ENCODE peak calls at places on chromosomes 6 and 20, in five cellular contexts. T is anterior cingulate cortex, J is HT1080, U is mucosa of gallbladder, K is sigmoid colon. S is an unnamed sample.

GRCh38 chr6:53282741-53283140 is 66.0 kb downstream of the ELOVL5 start:
- DNase-seq in K (no peak), J (no peak), U (no peak), T (no peak), S (no peak)

GRCh38 chr20:62735331-62735821 is 26.7 kb downstream of the NTSR1 start:
- DNase-seq in U (no peak), T (no peak), K (no peak), J (no peak), S (peak; percentile 42)

GRCh38 chr6:157412780-157413179 is 31.8 kb downstream of the ZDHHC14 start:
- DNase-seq in T (no peak), J (no peak), K (no peak), U (no peak), S (no peak)

GRCh38 chr6:131383421-131384411 is 189.3 kb upstream of the ARG1 start:
- DNase-seq in J (no peak), U (no peak), T (no peak), K (no peak), S (no peak)

GRCh38 chr6:121557146-121557545 is 121.7 kb downstream of the GJA1 start:
- DNase-seq in T (no peak), K (no peak), J (no peak), U (no peak), S (no peak)

GRCh38 chr6:33837971-33838665 is 34.3 kb upstream of the MLN start:
- DNase-seq in K (no peak), T (no peak), J (no peak), U (no peak), S (no peak)

GRCh38 chr20:21499641-21500040 is 14.2 kb downstream of the NKX2-2 start:
- DNase-seq in U (no peak), K (no peak), T (no peak), J (no peak), S (no peak)

GRCh38 chr20:49868538-49868937 is 46.8 kb downstream of the SPATA2 start:
- DNase-seq in T (no peak), K (no peak), U (no peak), J (no peak), S (no peak)

GRCh38 chr6:133697666-133698065 is 191.2 kb upstream of the TCF21 start:
- DNase-seq in U (no peak), J (peak; percentile 20), K (no peak), T (no peak), S (no peak)

GRCh38 chr6:72533601-72534000 is 88.3 kb upstream of the KCNQ5 start:
- DNase-seq in T (no peak), J (no peak), U (no peak), K (no peak), S (no peak)

GRCh38 chr6:8006208-8006607 is 58.0 kb downstream of the BLOC1S5 start:
- DNase-seq in J (peak; percentile 18), U (no peak), T (no peak), K (no peak), S (no peak)

GRCh38 chr20:45354423-45355208 is 6.4 kb upstream of the SDC4 start:
- DNase-seq in K (no peak), J (peak; percentile 36), U (no peak), T (no peak), S (no peak)

GRCh38 chr6:166307981-166308768 is at the start of gene PRR18:
- DNase-seq in J (no peak), K (no peak), U (no peak), T (peak; percentile 64), S (no peak)

GRCh38 chr20:50610212-50610718 is 81.1 kb downstream of the RIPOR3 start:
- DNase-seq in K (no peak), U (no peak), J (no peak), T (no peak), S (no peak)

GRCh38 chr6:128491041-128491642 is 29.3 kb downstream of the PTPRK start:
- DNase-seq in T (no peak), K (no peak), U (no peak), J (no peak), S (no peak)

GRCh38 chr6:39333626-39334025 is 11.1 kb upstream of the KCNK16 start:
- DNase-seq in U (no peak), T (no peak), K (no peak), J (no peak), S (no peak)